ENCODE peak calls at places on chromosomes 3 and 15, in nine cellular contexts. One of them, this sample, is unnamed.
A peak's percentile ranks its signal among the peaks of the same experiment; 100 is the strongest.

GRCh38 chr3:182597621-182598041 is 195.7 kb upstream of the ATP11B start:
- DNase-seq in IMR-90: no peak
- DNase-seq in H54: no peak
- DNase-seq in GM12891: no peak
- DNase-seq in esophagus muscularis mucosa: no peak
- DNase-seq in prostate gland: peak; percentile 49
- DNase-seq in A549: no peak
- DNase-seq in uterus: no peak
- DNase-seq in lower leg skin: no peak
- DNase-seq in this sample: no peak

GRCh38 chr3:126937533-126938432 is 45.1 kb upstream of the PLXNA1 start:
- DNase-seq in prostate gland: no peak
- DNase-seq in uterus: peak; percentile 36
- DNase-seq in GM12891: no peak
- DNase-seq in H54: no peak
- DNase-seq in IMR-90: peak; percentile 56
- DNase-seq in lower leg skin: peak; percentile 78
- DNase-seq in A549: no peak
- DNase-seq in esophagus muscularis mucosa: no peak
- DNase-seq in this sample: no peak

GRCh38 chr3:157465741-157466140 is 29.1 kb downstream of the PTX3 start:
- DNase-seq in IMR-90: no peak
- DNase-seq in prostate gland: no peak
- DNase-seq in lower leg skin: no peak
- DNase-seq in A549: no peak
- DNase-seq in uterus: no peak
- DNase-seq in GM12891: no peak
- DNase-seq in H54: no peak
- DNase-seq in esophagus muscularis mucosa: no peak
- DNase-seq in this sample: no peak

GRCh38 chr3:158097571-158098553 is 8.4 kb downstream of the SHOX2 start:
- DNase-seq in IMR-90: peak; percentile 57
- DNase-seq in A549: peak; percentile 94
- DNase-seq in H54: no peak
- DNase-seq in esophagus muscularis mucosa: no peak
- DNase-seq in lower leg skin: peak; percentile 84
- DNase-seq in GM12891: peak; percentile 88
- DNase-seq in prostate gland: peak; percentile 59
- DNase-seq in uterus: peak; percentile 13
- DNase-seq in this sample: peak; percentile 85

GRCh38 chr3:120114981-120115380 is 20.7 kb upstream of the GSK3B start:
- DNase-seq in esophagus muscularis mucosa: no peak
- DNase-seq in IMR-90: peak; percentile 76
- DNase-seq in uterus: no peak
- DNase-seq in prostate gland: no peak
- DNase-seq in A549: no peak
- DNase-seq in lower leg skin: no peak
- DNase-seq in GM12891: no peak
- DNase-seq in H54: no peak
- DNase-seq in this sample: no peak

GRCh38 chr15:49238342-49238741 is 68.3 kb downstream of the GALK2 start:
- DNase-seq in lower leg skin: no peak
- DNase-seq in esophagus muscularis mucosa: no peak
- DNase-seq in prostate gland: no peak
- DNase-seq in H54: no peak
- DNase-seq in A549: no peak
- DNase-seq in uterus: peak; percentile 40
- DNase-seq in GM12891: no peak
- DNase-seq in IMR-90: peak; percentile 96
- DNase-seq in this sample: no peak

GRCh38 chr15:67825880-67826716 is 789 bp downstream of the SKOR1 start:
- DNase-seq in prostate gland: no peak
- DNase-seq in A549: no peak
- DNase-seq in lower leg skin: no peak
- DNase-seq in uterus: no peak
- DNase-seq in esophagus muscularis mucosa: no peak
- DNase-seq in IMR-90: no peak
- DNase-seq in GM12891: no peak
- DNase-seq in H54: no peak
- DNase-seq in this sample: peak; percentile 20

GRCh38 chr15:59153466-59153865 is 48.5 kb downstream of the CCNB2 start:
- DNase-seq in lower leg skin: no peak
- DNase-seq in H54: no peak
- DNase-seq in GM12891: no peak
- DNase-seq in prostate gland: no peak
- DNase-seq in uterus: no peak
- DNase-seq in A549: no peak
- DNase-seq in esophagus muscularis mucosa: no peak
- DNase-seq in IMR-90: no peak
- DNase-seq in this sample: no peak

GRCh38 chr3:180679178-180680096 is at the start of gene CCDC39:
- DNase-seq in IMR-90: peak; percentile 49
- DNase-seq in GM12891: peak; percentile 54
- DNase-seq in uterus: peak; percentile 53
- DNase-seq in esophagus muscularis mucosa: no peak
- DNase-seq in A549: peak; percentile 34
- DNase-seq in lower leg skin: no peak
- DNase-seq in H54: peak; percentile 67
- DNase-seq in prostate gland: peak; percentile 50
- DNase-seq in this sample: peak; percentile 55

GRCh38 chr3:16290007-16290826 is 25.2 kb downstream of the OXNAD1 start:
- DNase-seq in H54: no peak
- DNase-seq in prostate gland: no peak
- DNase-seq in uterus: peak; percentile 45
- DNase-seq in esophagus muscularis mucosa: no peak
- DNase-seq in IMR-90: peak; percentile 67
- DNase-seq in GM12891: no peak
- DNase-seq in lower leg skin: no peak
- DNase-seq in A549: peak; percentile 27
- DNase-seq in this sample: peak; percentile 75

GRCh38 chr3:16288664-16289063 is 23.7 kb downstream of the OXNAD1 start:
- DNase-seq in H54: no peak
- DNase-seq in esophagus muscularis mucosa: no peak
- DNase-seq in IMR-90: no peak
- DNase-seq in GM12891: no peak
- DNase-seq in uterus: no peak
- DNase-seq in lower leg skin: no peak
- DNase-seq in prostate gland: no peak
- DNase-seq in A549: no peak
- DNase-seq in this sample: no peak

GRCh38 chr3:16286672-16287604 is 21.9 kb downstream of the OXNAD1 start:
- DNase-seq in esophagus muscularis mucosa: no peak
- DNase-seq in uterus: no peak
- DNase-seq in A549: no peak
- DNase-seq in prostate gland: no peak
- DNase-seq in GM12891: no peak
- DNase-seq in lower leg skin: no peak
- DNase-seq in H54: no peak
- DNase-seq in IMR-90: no peak
- DNase-seq in this sample: peak; percentile 61

GRCh38 chr3:16289144-16289889 is 24.3 kb downstream of the OXNAD1 start:
- DNase-seq in uterus: no peak
- DNase-seq in esophagus muscularis mucosa: no peak
- DNase-seq in GM12891: no peak
- DNase-seq in H54: no peak
- DNase-seq in IMR-90: peak; percentile 40
- DNase-seq in prostate gland: no peak
- DNase-seq in A549: no peak
- DNase-seq in lower leg skin: no peak
- DNase-seq in this sample: peak; percentile 36

DNA sequence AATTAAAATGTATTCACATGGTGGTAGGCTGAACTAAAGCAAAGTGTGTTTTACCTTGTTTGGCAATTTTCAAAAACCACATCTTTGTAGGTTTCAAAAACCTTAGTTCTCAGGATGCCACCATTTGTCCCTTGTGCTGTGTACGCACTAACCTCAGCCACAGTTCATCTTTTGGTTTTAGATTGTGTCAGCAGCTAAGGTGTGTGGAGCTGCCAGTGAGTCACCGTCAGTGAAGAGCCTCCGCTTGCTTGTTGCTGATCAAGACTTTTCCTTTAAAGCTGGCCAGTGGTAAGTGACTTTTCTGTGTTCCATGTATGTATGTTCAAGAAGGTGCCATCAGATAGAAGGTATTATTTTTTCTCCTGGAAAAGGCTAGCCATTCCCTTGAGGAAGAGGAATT is 21.1 kb downstream of the OXNAD1 start:
- DNase-seq in lower leg skin: no peak
- DNase-seq in A549: no peak
- DNase-seq in IMR-90: no peak
- DNase-seq in GM12891: no peak
- DNase-seq in H54: no peak
- DNase-seq in prostate gland: no peak
- DNase-seq in esophagus muscularis mucosa: no peak
- DNase-seq in uterus: no peak
- DNase-seq in this sample: peak; percentile 13
- TF ChIP-seq POLR2A in lower leg skin: no peak
- TF ChIP-seq POLR2A in A549: no peak
- TF ChIP-seq POLR2A in IMR-90: no peak
- TF ChIP-seq POLR2A in GM12891: no peak
- TF ChIP-seq POLR2A in H54: no peak
- TF ChIP-seq POLR2A in prostate gland: no peak
- TF ChIP-seq POLR2A in esophagus muscularis mucosa: no peak
- TF ChIP-seq POLR2A in uterus: no peak
- TF ChIP-seq POLR2A in this sample: no peak

DNA sequence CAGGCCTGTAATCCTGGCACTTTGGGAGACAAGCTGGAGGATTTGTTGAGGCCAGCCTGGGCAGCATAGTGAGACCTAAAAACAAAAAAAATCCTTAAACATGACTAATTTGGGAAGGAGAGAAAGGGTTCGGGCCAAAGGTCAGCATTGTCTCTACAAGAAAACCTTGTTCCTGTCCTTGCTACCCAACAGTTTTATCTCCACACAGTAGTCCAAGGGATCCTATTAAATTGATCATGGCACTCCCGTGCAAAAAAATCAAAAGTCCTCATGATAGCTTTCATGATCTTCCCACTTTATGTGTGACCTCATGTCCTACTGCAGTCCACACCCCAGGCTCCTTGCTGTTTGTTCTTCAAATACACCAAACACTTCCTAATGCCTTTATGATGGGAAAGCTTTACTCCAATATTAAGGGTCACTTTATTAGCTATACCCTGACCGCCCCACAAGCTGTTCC is 4.2 kb downstream of the RPL15 start:
- DNase-seq in A549: peak; percentile 21
- DNase-seq in lower leg skin: no peak
- DNase-seq in H54: no peak
- DNase-seq in esophagus muscularis mucosa: no peak
- DNase-seq in IMR-90: no peak
- DNase-seq in prostate gland: no peak
- DNase-seq in uterus: no peak
- DNase-seq in GM12891: no peak
- DNase-seq in this sample: peak; percentile 19
- TF ChIP-seq POLR2A in A549: no peak
- TF ChIP-seq POLR2A in lower leg skin: no peak
- TF ChIP-seq POLR2A in H54: no peak
- TF ChIP-seq POLR2A in esophagus muscularis mucosa: no peak
- TF ChIP-seq POLR2A in IMR-90: no peak
- TF ChIP-seq POLR2A in prostate gland: no peak
- TF ChIP-seq POLR2A in uterus: no peak
- TF ChIP-seq POLR2A in GM12891: peak; percentile 75
- TF ChIP-seq POLR2A in this sample: peak; percentile 1

GRCh38 chr3:57110797-57111196 is 50.3 kb downstream of the SPATA12 start:
- DNase-seq in prostate gland: no peak
- DNase-seq in H54: no peak
- DNase-seq in IMR-90: no peak
- DNase-seq in A549: no peak
- DNase-seq in uterus: no peak
- DNase-seq in esophagus muscularis mucosa: no peak
- DNase-seq in lower leg skin: no peak
- DNase-seq in GM12891: no peak
- DNase-seq in this sample: no peak

GRCh38 chr3:57112206-57112605 is 51.7 kb downstream of the SPATA12 start:
- DNase-seq in lower leg skin: no peak
- DNase-seq in GM12891: no peak
- DNase-seq in prostate gland: no peak
- DNase-seq in esophagus muscularis mucosa: no peak
- DNase-seq in A549: peak; percentile 15
- DNase-seq in uterus: no peak
- DNase-seq in H54: no peak
- DNase-seq in IMR-90: no peak
- DNase-seq in this sample: no peak

GRCh38 chr3:57108684-57109083 is 48.2 kb downstream of the SPATA12 start:
- DNase-seq in prostate gland: no peak
- DNase-seq in H54: no peak
- DNase-seq in A549: no peak
- DNase-seq in IMR-90: no peak
- DNase-seq in GM12891: no peak
- DNase-seq in uterus: no peak
- DNase-seq in lower leg skin: no peak
- DNase-seq in esophagus muscularis mucosa: no peak
- DNase-seq in this sample: no peak

GRCh38 chr3:57110214-57110613 is 49.8 kb downstream of the SPATA12 start:
- DNase-seq in lower leg skin: no peak
- DNase-seq in esophagus muscularis mucosa: no peak
- DNase-seq in prostate gland: no peak
- DNase-seq in H54: no peak
- DNase-seq in GM12891: no peak
- DNase-seq in IMR-90: no peak
- DNase-seq in A549: no peak
- DNase-seq in uterus: no peak
- DNase-seq in this sample: no peak

DNA sequence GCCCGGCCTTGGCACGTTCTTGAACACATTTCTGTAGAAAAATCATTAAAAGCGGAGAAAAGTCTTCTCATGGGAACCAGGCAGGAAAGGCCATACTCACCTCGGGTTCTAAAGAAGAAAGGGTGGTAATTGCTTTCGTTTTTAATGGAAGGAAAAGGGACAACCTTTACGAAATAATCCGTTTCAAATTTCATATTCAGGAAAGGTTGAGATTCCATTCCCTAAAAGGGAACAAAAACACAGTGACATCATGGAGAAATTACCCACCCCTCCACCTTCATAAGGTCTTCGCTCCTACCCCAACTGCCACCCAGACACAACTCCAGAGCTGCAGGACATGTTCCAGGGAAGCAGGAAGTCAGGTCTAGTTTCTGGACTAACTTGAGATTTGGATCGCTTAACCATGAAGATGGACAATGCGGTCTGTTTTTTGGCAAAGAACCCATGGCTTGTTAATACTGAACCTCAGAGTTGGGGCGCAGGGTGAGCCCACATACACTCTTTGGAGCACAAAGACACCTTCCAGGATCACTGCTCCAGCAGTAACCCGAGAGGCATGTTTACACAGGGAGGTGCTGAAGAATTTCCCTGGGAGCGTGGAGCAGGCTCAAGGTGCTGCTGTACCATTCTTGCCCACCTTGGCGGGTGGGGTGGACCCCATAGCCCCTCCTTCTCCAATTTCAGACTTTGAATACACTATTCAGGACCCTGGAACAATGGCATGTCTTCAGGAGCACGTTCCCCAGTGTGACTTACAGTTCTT is 49.2 kb downstream of the SPATA12 start:
- DNase-seq in GM12891: no peak
- DNase-seq in prostate gland: no peak
- DNase-seq in uterus: no peak
- DNase-seq in esophagus muscularis mucosa: no peak
- DNase-seq in A549: no peak
- DNase-seq in H54: no peak
- DNase-seq in lower leg skin: no peak
- DNase-seq in IMR-90: no peak
- DNase-seq in this sample: no peak
- TF ChIP-seq POLR2A in GM12891: no peak
- TF ChIP-seq POLR2A in prostate gland: no peak
- TF ChIP-seq POLR2A in uterus: no peak
- TF ChIP-seq POLR2A in esophagus muscularis mucosa: no peak
- TF ChIP-seq POLR2A in A549: no peak
- TF ChIP-seq POLR2A in H54: no peak
- TF ChIP-seq POLR2A in lower leg skin: no peak
- TF ChIP-seq POLR2A in IMR-90: no peak
- TF ChIP-seq POLR2A in this sample: no peak

GRCh38 chr3:69569520-69569919 is 169.7 kb upstream of the MITF start:
- DNase-seq in lower leg skin: no peak
- DNase-seq in GM12891: no peak
- DNase-seq in A549: no peak
- DNase-seq in esophagus muscularis mucosa: no peak
- DNase-seq in IMR-90: no peak
- DNase-seq in H54: no peak
- DNase-seq in uterus: no peak
- DNase-seq in prostate gland: no peak
- DNase-seq in this sample: no peak
- TF ChIP-seq POLR2A in lower leg skin: no peak
- TF ChIP-seq POLR2A in GM12891: no peak
- TF ChIP-seq POLR2A in A549: no peak
- TF ChIP-seq POLR2A in esophagus muscularis mucosa: no peak
- TF ChIP-seq POLR2A in IMR-90: no peak
- TF ChIP-seq POLR2A in H54: no peak
- TF ChIP-seq POLR2A in uterus: no peak
- TF ChIP-seq POLR2A in prostate gland: no peak
- TF ChIP-seq POLR2A in this sample: no peak

This sample was measured in erythroblast.